ENCODE peak calls at places on chromosomes 11 and 22, in six cellular contexts. O is hepatocyte; G is GM04503; E is COR-L47; S is AG04450; C is activated T-cell treated with anti-CD3 and anti-CD28 coated beads, Interleukin-2, amount 50 U/mL, for 48 hours. X is an unnamed sample.

GRCh38 chr22:44828193-44828592 is 75.8 kb downstream of the ARHGAP8 start:
- DNase-seq in O (no peak), G (no peak), E (no peak), S (no peak), C (peak), X (no peak)

GRCh38 chr11:17790453-17790852 is 55.9 kb downstream of the KCNC1 start:
- DNase-seq in O (no peak), G (no peak), E (no peak), S (peak), C (no peak), X (no peak)

GRCh38 chr11:115527534-115528125 is 23.4 kb upstream of the CADM1 start:
- DNase-seq in O (peak), G (no peak), E (peak), S (no peak), C (no peak), X (no peak)

GRCh38 chr11:22634897-22635629 is 9.4 kb upstream of the FANCF start:
- DNase-seq in O (peak), G (no peak), E (peak), S (no peak), C (no peak), X (no peak)

GRCh38 chr22:33853200-33854097 is 66.8 kb downstream of the LARGE1 start:
- DNase-seq in O (peak), G (peak), E (no peak), S (no peak), C (no peak), X (no peak)

GRCh38 chr22:29932121-29932520 is 49.1 kb downstream of the MTMR3 start:
- DNase-seq in O (no peak), G (no peak), E (no peak), S (no peak), C (no peak), X (no peak)

GRCh38 chr11:77422690-77423089 is 51.2 kb downstream of the PAK1 start:
- DNase-seq in O (no peak), G (no peak), E (no peak), S (no peak), C (no peak), X (no peak)

GRCh38 chr11:108122166-108122628 is 830 bp downstream of the ACAT1 start:
- DNase-seq in O (peak), G (no peak), E (peak), S (no peak), C (no peak), X (no peak)

GRCh38 chr22:30305906-30306628 is 16.8 kb upstream of the CASTOR1 start:
- DNase-seq in O (no peak), G (no peak), E (no peak), S (no peak), C (no peak), X (peak)

GRCh38 chr22:39444247-39444800 is 12.5 kb upstream of the MGAT3 start:
- DNase-seq in O (no peak), G (no peak), E (no peak), S (no peak), C (no peak), X (no peak)

GRCh38 chr22:19823191-19823590 is 31.5 kb downstream of the GNB1L start:
- DNase-seq in O (peak), G (no peak), E (no peak), S (no peak), C (no peak), X (no peak)

GRCh38 chr22:39214383-39215069 is 30.3 kb downstream of the PDGFB start:
- DNase-seq in O (no peak), G (no peak), E (no peak), S (no peak), C (no peak), X (no peak)

GRCh38 chr11:128599729-128600128 is 12.4 kb upstream of the ETS1 start:
- DNase-seq in O (no peak), G (no peak), E (no peak), S (peak), C (no peak), X (no peak)

GRCh38 chr11:95134491-95134890 is 44.8 kb downstream of the ENDOD1 start:
- DNase-seq in O (peak), G (no peak), E (no peak), S (no peak), C (no peak), X (no peak)

GRCh38 chr11:56172256-56172835 is 4.1 kb upstream of the OR5J2 start:
- DNase-seq in O (peak), G (no peak), E (no peak), S (no peak), C (no peak), X (no peak)

GRCh38 chr11:1175461-1176223 is 17.9 kb downstream of the MUC5AC start:
- DNase-seq in O (no peak), G (no peak), E (no peak), S (no peak), C (no peak), X (no peak)

GRCh38 chr11:91625495-91625894 is 599.1 kb upstream of the FAT3 start:
- DNase-seq in O (no peak), G (no peak), E (no peak), S (no peak), C (no peak), X (no peak)

GRCh38 chr11:47132490-47132889 is 44.2 kb downstream of the ARFGAP2 start:
- DNase-seq in O (no peak), G (no peak), E (no peak), S (no peak), C (no peak), X (no peak)

GRCh38 chr11:83047515-83048225 is 24.0 kb downstream of the RAB30 start:
- DNase-seq in O (no peak), G (no peak), E (peak), S (no peak), C (no peak), X (no peak)

GRCh38 chr11:93024376-93024775 is 54.9 kb downstream of the MTNR1B start:
- DNase-seq in O (no peak), G (no peak), E (no peak), S (no peak), C (no peak), X (no peak)

GRCh38 chr11:134987223-134987768 is 575.3 kb upstream of the B3GAT1 start:
- DNase-seq in O (peak), G (no peak), E (no peak), S (no peak), C (no peak), X (no peak)

GRCh38 chr22:43479962-43480361 is 68.1 kb downstream of the MPPED1 start:
- DNase-seq in O (no peak), G (no peak), E (no peak), S (no peak), C (no peak), X (no peak)

GRCh38 chr11:1505480-1505879 is 18.9 kb upstream of the MOB2 start:
- DNase-seq in O (no peak), G (no peak), E (no peak), S (no peak), C (no peak), X (no peak)

GRCh38 chr11:117583063-117583801 is 213.8 kb downstream of the DSCAML1 start:
- DNase-seq in O (no peak), G (no peak), E (no peak), S (no peak), C (no peak), X (no peak)

GRCh38 chr11:44774131-44774530 is 47.4 kb downstream of the TSPAN18 start:
- DNase-seq in O (no peak), G (no peak), E (no peak), S (no peak), C (no peak), X (no peak)

GRCh38 chr22:42961815-42962214 is 53.1 kb downstream of the PACSIN2 start:
- DNase-seq in O (no peak), G (no peak), E (no peak), S (no peak), C (no peak), X (no peak)

GRCh38 chr11:15783619-15784018 is 572.7 kb downstream of the SOX6 start:
- DNase-seq in O (no peak), G (no peak), E (no peak), S (no peak), C (no peak), X (no peak)

GRCh38 chr22:43267332-43267731 is 75.8 kb downstream of the SCUBE1 start:
- DNase-seq in O (no peak), G (no peak), E (no peak), S (no peak), C (no peak), X (no peak)

GRCh38 chr22:39723899-39724351 is 153.4 kb downstream of the CACNA1I start:
- DNase-seq in O (peak), G (no peak), E (no peak), S (no peak), C (no peak), X (peak)

GRCh38 chr11:20661445-20661844 is 7.9 kb upstream of the NELL1 start:
- DNase-seq in O (no peak), G (no peak), E (no peak), S (no peak), C (no peak), X (no peak)

GRCh38 chr22:33971561-33971961 is 51.3 kb upstream of the LARGE1 start:
- DNase-seq in O (peak), G (no peak), E (no peak), S (no peak), C (no peak), X (no peak)

X was measured in activated CD4-positive, alpha-beta memory T cell treated with anti-CD3 and anti-CD28 coated beads, Interleukin-2, amount 10 ng/mL, durations not matched to agents 7 days and 5 days.